ENCODE peak calls at places on chromosomes 6 and 20, in seven cellular contexts. P is HepG2, I is neural progenitor cell, K is PC-3, H is fibroblast of lung, D is K562, Q is HCT116. Z is an unnamed sample.
A peak's percentile ranks its signal among the peaks of the same experiment; 100 is the strongest.

GRCh38 chr20:44113642-44113945 is 73.4 kb downstream of the JPH2 start:
- DNase-seq in I (no peak), P (no peak), H (no peak), D (no peak), K (no peak), Q (no peak), Z (no peak)

GRCh38 chr6:57162008-57162407 is 10.1 kb upstream of the BAG2 start:
- DNase-seq in H (no peak), P (no peak), I (no peak), Q (no peak), K (no peak), D (no peak), Z (no peak)

GRCh38 chr6:32113386-32114352 is 4.5 kb upstream of the TNXB start:
- DNase-seq in P (peak; percentile 80), I (peak; percentile 65), D (peak; percentile 64), Q (no peak), H (peak; percentile 76), K (peak; percentile 85), Z (no peak)

GRCh38 chr6:111722220-111722731 is 116.6 kb upstream of the TRAF3IP2 start:
- DNase-seq in I (no peak), D (no peak), P (no peak), Q (no peak), K (peak; percentile 3), H (peak; percentile 42), Z (no peak)

GRCh38 chr6:150651808-150652473 is 52.3 kb downstream of the PLEKHG1 start:
- DNase-seq in D (no peak), I (no peak), K (no peak), H (peak; percentile 65), Q (no peak), P (no peak), Z (no peak)

GRCh38 chr6:74731921-74732320 is 473.9 kb downstream of the COL12A1 start:
- DNase-seq in H (peak; percentile 92), Q (no peak), D (no peak), K (no peak), P (no peak), I (no peak), Z (peak; percentile 3)

GRCh38 chr20:63963784-63964301 is 5.9 kb downstream of the ZNF512B start:
- DNase-seq in P (no peak), I (no peak), K (no peak), Q (no peak), H (no peak), D (no peak), Z (no peak)

GRCh38 chr20:10259166-10259565 is 40.5 kb downstream of the SNAP25 start:
- DNase-seq in D (no peak), P (no peak), I (no peak), H (no peak), K (no peak), Q (no peak), Z (no peak)

GRCh38 chr6:125974214-125974866 is 12.0 kb upstream of the TRMT11 start:
- DNase-seq in P (peak; percentile 56), H (peak; percentile 47), K (peak; percentile 61), D (peak; percentile 39), Q (peak; percentile 46), I (peak; percentile 34), Z (peak; percentile 73)

GRCh38 chr20:35644806-35645205 is 19.9 kb downstream of the CPNE1 start:
- DNase-seq in K (no peak), I (no peak), D (no peak), H (no peak), Q (no peak), P (no peak), Z (no peak)
- H3K36me3 ChIP-seq in K (no peaks in the 10 kb centered on the region), I (peaks cover 13% of the 10 kb centered on the region), D (peaks cover 16% of the 10 kb centered on the region), H (no peaks in the 10 kb centered on the region), Q (no peaks in the 10 kb centered on the region), P (no peaks in the 10 kb centered on the region), Z (peaks cover 3% of the 10 kb centered on the region)

GRCh38 chr20:33835773-33836172 is 24.6 kb downstream of the CHMP4B start:
- DNase-seq in H (no peak), P (no peak), D (no peak), K (no peak), Q (no peak), I (no peak), Z (no peak)

GRCh38 chr20:33839591-33839990 is 28.4 kb downstream of the CHMP4B start:
- DNase-seq in P (no peak), H (no peak), Q (no peak), D (no peak), K (no peak), I (no peak), Z (no peak)

GRCh38 chr20:33838035-33838864 is 27.1 kb downstream of the CHMP4B start:
- DNase-seq in D (no peak), K (no peak), I (peak; percentile 16), Q (no peak), P (no peak), H (no peak), Z (no peak)

GRCh38 chr20:33840759-33841438 is 29.8 kb downstream of the CHMP4B start:
- DNase-seq in I (no peak), P (no peak), K (no peak), D (no peak), Q (no peak), H (no peak), Z (no peak)

DNA sequence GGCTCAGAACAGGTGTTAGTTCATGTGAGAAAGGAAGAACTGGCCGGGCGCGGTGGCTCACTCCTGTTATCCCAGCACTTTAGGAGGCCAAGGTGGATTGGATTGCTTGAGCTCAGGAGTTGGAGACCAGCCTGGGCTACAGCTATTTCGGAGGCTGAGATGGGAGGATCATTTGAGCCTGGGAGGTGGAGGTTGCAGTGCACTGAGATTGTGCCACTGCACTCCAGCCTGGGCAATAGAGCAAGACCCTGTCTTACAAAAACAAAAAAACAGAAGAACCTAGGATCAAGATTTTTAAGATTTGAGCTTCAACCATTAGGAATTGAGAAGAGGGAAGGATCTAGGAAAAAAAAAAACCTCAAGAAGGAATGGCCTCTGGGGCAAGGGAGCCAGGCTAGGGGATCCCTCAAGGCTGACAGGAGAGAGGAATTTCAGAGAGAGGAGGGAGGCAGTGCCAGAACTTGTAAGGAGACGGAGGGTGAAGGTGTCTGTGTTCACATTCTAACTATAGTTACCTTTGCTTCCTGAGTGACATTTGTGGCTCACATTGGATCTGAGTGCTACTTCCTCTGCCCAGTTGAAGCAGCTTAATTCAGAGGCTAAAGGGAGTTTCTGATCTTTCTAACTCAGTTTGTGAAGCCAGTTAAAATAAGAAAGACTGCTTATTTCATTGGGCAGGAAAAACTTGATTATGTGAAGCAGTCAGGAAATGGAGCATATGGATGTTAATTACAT is 26.1 kb downstream of the CHMP4B start:
- DNase-seq in H (no peak), D (no peak), Q (no peak), I (no peak), K (no peak), P (no peak), Z (no peak)
- H3K4me2 ChIP-seq in H (no peak overlapping the region), D (no peak overlapping the region), Q (no peak overlapping the region), I (no peak overlapping the region), K (no peak overlapping the region), P (no peak overlapping the region), Z (no peak overlapping the region)

DNA sequence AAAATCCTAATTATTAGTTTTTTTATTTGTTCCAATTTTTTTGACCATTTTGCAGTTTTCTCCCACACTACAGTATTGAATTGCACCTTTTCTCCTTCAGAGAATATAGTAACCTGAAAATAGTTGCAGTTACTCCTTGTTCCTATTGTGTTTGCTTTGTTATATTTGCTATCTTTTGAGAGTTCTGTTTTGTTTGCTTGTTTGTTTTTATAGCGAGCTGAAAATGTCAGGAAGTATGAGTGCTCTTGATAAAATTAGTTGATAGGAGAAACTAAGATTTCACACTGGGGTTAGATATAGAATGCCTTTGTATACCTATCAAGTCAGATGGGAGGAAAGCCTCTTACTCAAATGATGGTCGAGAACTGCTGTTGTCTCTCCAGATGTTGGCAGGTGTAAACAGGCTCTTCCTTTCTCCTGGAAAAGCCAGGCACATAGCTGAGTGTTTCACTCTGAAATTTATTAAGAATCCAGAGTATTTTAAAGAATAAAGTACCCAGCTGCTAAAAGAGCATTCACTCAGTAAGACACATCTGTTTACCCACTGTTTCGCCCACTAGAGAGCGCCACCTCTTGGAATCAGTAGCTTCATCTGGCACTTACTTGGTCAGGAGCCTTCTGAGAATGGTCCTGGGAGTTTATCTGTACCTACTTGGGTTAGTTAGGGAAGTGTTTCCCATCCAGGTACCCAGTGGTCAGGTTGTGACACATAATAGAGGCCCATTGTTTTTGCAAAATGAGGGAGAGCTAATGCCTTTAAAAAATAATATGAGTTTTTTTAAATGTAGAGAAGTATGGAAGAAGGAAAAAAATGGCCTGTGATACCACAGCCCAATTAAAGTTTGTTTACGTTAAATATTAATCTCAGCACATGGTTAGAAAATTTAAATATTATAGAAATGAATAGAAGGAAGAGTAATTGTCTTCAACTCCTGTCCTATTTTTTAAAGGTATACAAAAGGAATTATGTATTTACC is 11.2 kb downstream of the NT5DC1 start:
- DNase-seq in K (peak; percentile 64), H (peak; percentile 35), P (peak; percentile 60), Q (peak; percentile 49), D (peak; percentile 36), I (peak; percentile 66), Z (peak; percentile 46)
- H3K36me3 ChIP-seq in K (peaks cover 5% of the 10 kb centered on the region), H (no peaks in the 10 kb centered on the region), P (peaks cover 61% of the 10 kb centered on the region), Q (peaks cover 11% of the 10 kb centered on the region), D (peaks cover 20% of the 10 kb centered on the region), I (peaks cover 1% of the 10 kb centered on the region), Z (peaks cover 3% of the 10 kb centered on the region)

GRCh38 chr20:18488301-18488700 is 8.7 kb downstream of the RBBP9 start:
- DNase-seq in P (no peak), H (no peak), Q (no peak), K (no peak), I (no peak), D (no peak), Z (no peak)
- H3K4me2 ChIP-seq in P (no peak overlapping the region), H (no peak overlapping the region), Q (no peak overlapping the region), K (no peak overlapping the region), I (no peak overlapping the region), D (no peak overlapping the region), Z (no peak overlapping the region)

GRCh38 chr20:50151034-50151743 is 2.3 kb downstream of the PEDS1 start:
- DNase-seq in K (peak; percentile 85), H (no peak), D (no peak), P (no peak), Q (no peak), I (no peak), Z (no peak)
- H3K36me3 ChIP-seq in K (peaks cover 19% of the 10 kb centered on the region), H (peaks cover 15% of the 10 kb centered on the region), D (peaks cover 51% of the 10 kb centered on the region), P (peaks cover 44% of the 10 kb centered on the region), Q (peaks cover 22% of the 10 kb centered on the region), I (no peaks in the 10 kb centered on the region), Z (peaks cover 6% of the 10 kb centered on the region)

GRCh38 chr6:149336529-149336928 is 19.0 kb downstream of the TAB2 start:
- DNase-seq in Q (no peak), I (no peak), D (no peak), H (peak; percentile 32), K (peak; percentile 12), P (no peak), Z (peak; percentile 45)
- H3K4me2 ChIP-seq in Q (peak overlapping the region; percentile 66), I (peak overlapping the region; percentile 15), D (no peak overlapping the region), H (no peak overlapping the region), K (peak overlapping the region; percentile 70), P (no peak overlapping the region), Z (peak overlapping the region; percentile 61)